ENCODE peak calls at places on chromosome 5, in four cellular contexts. X, T, Z and O are unnamed samples.

GRCh38 chr5:52776116-52776515 is 11.6 kb upstream of the ITGA1 start:
- DNase-seq in X (no peak), T (no peak), Z (no peak), O (no peak)

GRCh38 chr5:171847026-171847425 is 61.4 kb downstream of the SMIM23 start:
- DNase-seq in X (no peak), T (no peak), Z (no peak), O (no peak)

GRCh38 chr5:181283347-181283746 is 22.4 kb upstream of the TRIM52 start:
- DNase-seq in X (no peak), T (no peak), Z (no peak), O (peak; percentile 17)

GRCh38 chr5:9320652-9321051 is 225.2 kb downstream of the SEMA5A start:
- DNase-seq in X (no peak), T (no peak), Z (no peak), O (no peak)

GRCh38 chr5:173412566-173412965 is 84.4 kb upstream of the STC2 start:
- DNase-seq in X (no peak), T (no peak), Z (no peak), O (no peak)

GRCh38 chr5:1010641-1011046 is 2.0 kb downstream of the NKD2 start:
- DNase-seq in X (no peak), T (no peak), Z (peak; percentile 9), O (no peak)

GRCh38 chr5:102755691-102756371 is 726 bp downstream of the PAM start:
- DNase-seq in X (peak; percentile 60), T (peak; percentile 88), Z (peak; percentile 77), O (peak; percentile 77)

GRCh38 chr5:158135682-158136176 is 276.8 kb upstream of the CLINT1 start:
- DNase-seq in X (peak; percentile 18), T (no peak), Z (peak; percentile 41), O (no peak)

GRCh38 chr5:138849439-138849838 is 25.7 kb downstream of the LRRTM2 start:
- DNase-seq in X (no peak), T (no peak), Z (no peak), O (no peak)

GRCh38 chr5:24819841-24820240 is 175.1 kb upstream of the CDH10 start:
- DNase-seq in X (no peak), T (no peak), Z (no peak), O (peak; percentile 43)

GRCh38 chr5:140025736-140026135 is 17.4 kb downstream of the NRG2 start:
- DNase-seq in X (no peak), T (no peak), Z (no peak), O (no peak)

GRCh38 chr5:116571568-116572321 is 2.9 kb downstream of the SEMA6A start:
- DNase-seq in X (peak; percentile 9), T (no peak), Z (no peak), O (no peak)
- TF ChIP-seq CTCF in X (peak; percentile 13), T (no peak), Z (no peak), O (no peak)

GRCh38 chr5:53972314-53972713 is 338.1 kb downstream of the ARL15 start:
- DNase-seq in X (no peak), T (no peak), Z (no peak), O (no peak)

GRCh38 chr5:53971096-53971495 is 339.3 kb downstream of the ARL15 start:
- DNase-seq in X (no peak), T (no peak), Z (no peak), O (no peak)

GRCh38 chr5:53969331-53969730 is 341.0 kb downstream of the ARL15 start:
- DNase-seq in X (no peak), T (no peak), Z (no peak), O (no peak)

GRCh38 chr5:53971566-53971965 is 338.8 kb downstream of the ARL15 start:
- DNase-seq in X (no peak), T (no peak), Z (no peak), O (no peak)

DNA sequence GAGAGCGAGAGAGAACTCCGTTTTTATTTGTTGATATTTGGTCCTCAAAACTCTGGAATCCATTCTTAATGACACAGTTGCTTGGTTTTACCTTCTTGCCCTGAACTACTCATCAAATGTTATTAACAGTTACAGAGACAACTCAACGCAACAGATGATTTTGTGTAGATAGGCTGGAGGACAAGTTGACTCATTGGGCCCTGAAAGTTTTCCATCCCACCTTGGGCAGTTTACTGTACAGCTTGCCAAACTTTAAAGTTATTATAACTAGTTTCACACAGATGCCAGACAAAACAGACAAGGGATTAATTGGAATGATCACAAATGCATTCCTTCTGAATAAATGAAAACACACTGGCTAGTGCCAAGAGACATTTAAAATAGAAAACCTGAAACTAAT is 339.9 kb downstream of the ARL15 start:
- DNase-seq in X (no peak), T (no peak), Z (no peak), O (no peak)
- TF ChIP-seq CTCF in X (no peak), T (no peak), Z (no peak), O (no peak)

DNA sequence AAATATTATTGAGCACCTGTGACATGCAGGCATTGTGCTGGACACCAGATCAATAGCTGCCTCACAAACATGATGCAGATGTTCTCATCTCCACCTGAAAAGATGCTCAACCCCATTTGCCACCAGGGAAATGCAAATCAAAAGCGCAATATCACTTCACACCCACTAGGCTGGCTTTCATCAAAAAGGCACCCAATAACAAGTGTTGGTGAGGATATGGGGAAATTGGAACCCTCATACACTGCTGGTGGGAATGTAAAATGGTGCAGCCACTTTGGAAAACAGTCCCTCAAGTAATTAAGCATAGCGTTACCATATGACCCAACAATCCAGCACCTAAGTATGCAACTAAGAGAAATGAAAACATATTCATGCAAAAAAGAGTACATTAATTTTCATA is 24.7 kb downstream of the FGF1 start:
- DNase-seq in X (no peak), T (no peak), Z (no peak), O (no peak)
- TF ChIP-seq CTCF in X (no peak), T (no peak), Z (no peak), O (no peak)

GRCh38 chr5:154993461-154993860 is 20.1 kb upstream of the KIF4B start:
- DNase-seq in X (no peak), T (no peak), Z (no peak), O (no peak)

GRCh38 chr5:154997746-154998145 is 15.8 kb upstream of the KIF4B start:
- DNase-seq in X (no peak), T (peak; percentile 31), Z (no peak), O (peak; percentile 30)

GRCh38 chr5:155001523-155001922 is 12.0 kb upstream of the KIF4B start:
- DNase-seq in X (no peak), T (no peak), Z (no peak), O (no peak)

GRCh38 chr5:154999865-155000264 is 13.7 kb upstream of the KIF4B start:
- DNase-seq in X (no peak), T (no peak), Z (no peak), O (no peak)

GRCh38 chr5:154995679-154996078 is 17.9 kb upstream of the KIF4B start:
- DNase-seq in X (no peak), T (no peak), Z (no peak), O (no peak)
- TF ChIP-seq CTCF in X (peak; percentile 20), T (peak; percentile 29), Z (no peak), O (no peak)

GRCh38 chr5:154264549-154265196 is 74.1 kb downstream of the GALNT10 start:
- DNase-seq in X (no peak), T (no peak), Z (no peak), O (no peak)
- TF ChIP-seq CTCF in X (no peak), T (no peak), Z (no peak), O (no peak)

GRCh38 chr5:174462128-174462527 is 262.3 kb upstream of the MSX2 start:
- DNase-seq in X (no peak), T (no peak), Z (no peak), O (no peak)

GRCh38 chr5:174459071-174459702 is 265.2 kb upstream of the MSX2 start:
- DNase-seq in X (no peak), T (no peak), Z (no peak), O (peak; percentile 53)

GRCh38 chr5:174459832-174460448 is 264.4 kb upstream of the MSX2 start:
- DNase-seq in X (no peak), T (peak; percentile 40), Z (no peak), O (peak; percentile 35)

GRCh38 chr5:174464504-174465165 is 259.7 kb upstream of the MSX2 start:
- DNase-seq in X (no peak), T (peak; percentile 9), Z (no peak), O (no peak)
- TF ChIP-seq CTCF in X (no peak), T (peak; percentile 49), Z (no peak), O (peak; percentile 28)

GRCh38 chr5:36688722-36689121 is 82.3 kb downstream of the SLC1A3 start:
- DNase-seq in X (no peak), T (peak; percentile 57), Z (no peak), O (peak; percentile 31)
- TF ChIP-seq CTCF in X (peak; percentile 28), T (peak; percentile 82), Z (no peak), O (no peak)